ENCODE peak calls at places on chromosomes 6 and 20, in six cellular contexts. W is NCI-H1105, Y is globus pallidus, K is lower lobe of right lung, R is aorta, G is hippocampal formation. Q is an unnamed sample.

GRCh38 chr20:23082846-23083552 is 3.1 kb downstream of the CD93 start:
- DNase-seq in W (no peak), Y (no peak), K (peak), R (peak), G (no peak), Q (no peak)

GRCh38 chr6:157106487-157106886 is 216.8 kb downstream of the TMEM242 start:
- DNase-seq in W (no peak), Y (no peak), K (no peak), R (no peak), G (no peak), Q (peak)

GRCh38 chr6:43278524-43279078 is 19.5 kb upstream of the SLC22A7 start:
- DNase-seq in W (no peak), Y (no peak), K (no peak), R (no peak), G (no peak), Q (no peak)

GRCh38 chr6:106746660-106747059 is 117.3 kb downstream of the QRSL1 start:
- DNase-seq in W (no peak), Y (no peak), K (no peak), R (no peak), G (no peak), Q (no peak)

GRCh38 chr6:137647762-137648412 is 153.7 kb upstream of the OLIG3 start:
- DNase-seq in W (no peak), Y (no peak), K (no peak), R (no peak), G (no peak), Q (no peak)

GRCh38 chr20:47493175-47493953 is 8.3 kb upstream of the NCOA3 start:
- DNase-seq in W (peak), Y (no peak), K (peak), R (peak), G (no peak), Q (peak)

GRCh38 chr6:142802124-142802523 is 142.9 kb downstream of the HIVEP2 start:
- DNase-seq in W (no peak), Y (no peak), K (no peak), R (no peak), G (no peak), Q (no peak)

GRCh38 chr6:72640622-72640930 is 18.7 kb downstream of the KCNQ5 start:
- DNase-seq in W (no peak), Y (no peak), K (no peak), R (no peak), G (no peak), Q (no peak)

GRCh38 chr20:57680131-57680716 is 29.6 kb downstream of the PMEPA1 start:
- DNase-seq in W (no peak), Y (no peak), K (no peak), R (no peak), G (no peak), Q (no peak)

GRCh38 chr6:10463491-10464481 is 48.9 kb upstream of the TFAP2A start:
- DNase-seq in W (no peak), Y (no peak), K (no peak), R (no peak), G (no peak), Q (no peak)

GRCh38 chr6:106612956-106613516 is 16.3 kb downstream of the RTN4IP1 start:
- DNase-seq in W (no peak), Y (no peak), K (no peak), R (no peak), G (no peak), Q (no peak)

GRCh38 chr6:47687432-47687831 is 10.9 kb upstream of the ADGRF4 start:
- DNase-seq in W (no peak), Y (no peak), K (no peak), R (no peak), G (no peak), Q (no peak)

GRCh38 chr6:108598316-108598863 is 37.7 kb downstream of the FOXO3 start:
- DNase-seq in W (no peak), Y (no peak), K (no peak), R (no peak), G (no peak), Q (no peak)

GRCh38 chr6:20800229-20800628 is 266.0 kb downstream of the CDKAL1 start:
- DNase-seq in W (no peak), Y (no peak), K (no peak), R (no peak), G (no peak), Q (no peak)

GRCh38 chr20:38674178-38675133 is 49.8 kb upstream of the SLC32A1 start:
- DNase-seq in W (no peak), Y (peak), K (no peak), R (no peak), G (peak), Q (peak)

GRCh38 chr6:35731736-35732532 is 4.9 kb upstream of the ARMC12 start:
- DNase-seq in W (peak), Y (peak), K (peak), R (peak), G (peak), Q (peak)

GRCh38 chr6:144678844-144679243 is 393.7 kb downstream of the UTRN start:
- DNase-seq in W (no peak), Y (no peak), K (no peak), R (no peak), G (no peak), Q (no peak)

GRCh38 chr6:125477849-125478248 is 176.1 kb upstream of the HDDC2 start:
- DNase-seq in W (no peak), Y (no peak), K (no peak), R (no peak), G (no peak), Q (no peak)

GRCh38 chr20:17624551-17625245 is 54.8 kb downstream of the DSTN start:
- DNase-seq in W (no peak), Y (no peak), K (peak), R (peak), G (no peak), Q (no peak)

GRCh38 chr6:168314948-168315347 is 4.6 kb downstream of the DACT2 start:
- DNase-seq in W (no peak), Y (no peak), K (no peak), R (no peak), G (no peak), Q (no peak)

GRCh38 chr6:125904871-125905270 is 51.7 kb upstream of the HINT3 start:
- DNase-seq in W (no peak), Y (no peak), K (no peak), R (no peak), G (no peak), Q (no peak)

GRCh38 chr6:114061116-114061515 is 90.2 kb upstream of the HDAC2 start:
- DNase-seq in W (no peak), Y (no peak), K (no peak), R (no peak), G (no peak), Q (no peak)

GRCh38 chr6:116254297-116254724 is 436 bp upstream of the TSPYL4 start:
- DNase-seq in W (no peak), Y (no peak), K (no peak), R (no peak), G (no peak), Q (no peak)

GRCh38 chr6:27157461-27158315 is 89.8 kb upstream of the PRSS16 start:
- DNase-seq in W (peak), Y (peak), K (peak), R (peak), G (peak), Q (peak)

GRCh38 chr20:32650545-32650944 is 23.2 kb downstream of the C20orf203 start:
- DNase-seq in W (no peak), Y (no peak), K (no peak), R (no peak), G (no peak), Q (no peak)

Q was measured in head of caudate nucleus.